ENCODE peak calls at places on chromosomes 12 and 14, in six cellular contexts. Z is foreskin fibroblast, W is mammary epithelial cell, D is OCI-LY7, S is A673, F is left lung. M is an unnamed sample.
A peak's percentile ranks its signal among the peaks of the same experiment; 100 is the strongest.

GRCh38 chr12:109719123-109720022 is 5.7 kb downstream of the FAM222A start:
- DNase-seq in Z (no peak), W (no peak), D (no peak), S (no peak), F (no peak), M (no peak)

GRCh38 chr12:52004042-52004648 is 2.6 kb upstream of the TAMALIN start:
- DNase-seq in Z (peak; percentile 52), W (peak; percentile 40), D (no peak), S (peak; percentile 77), F (peak; percentile 59), M (no peak)

GRCh38 chr14:106842687-106843086 is 1316.3 kb downstream of the TMEM121 start:
- DNase-seq in Z (no peak), W (no peak), D (peak; percentile 10), S (no peak), F (no peak), M (no peak)

GRCh38 chr14:95260537-95261440 is 58.9 kb downstream of the CLMN start:
- DNase-seq in Z (no peak), W (peak; percentile 82), D (no peak), S (peak; percentile 83), F (no peak), M (no peak)

GRCh38 chr12:30725739-30726138 is 29.0 kb downstream of the CAPRIN2 start:
- DNase-seq in Z (peak; percentile 47), W (peak; percentile 57), D (no peak), S (peak; percentile 69), F (no peak), M (no peak)

GRCh38 chr12:53096089-53096741 is 1.3 kb upstream of the IGFBP6 start:
- DNase-seq in Z (peak; percentile 95), W (peak; percentile 48), D (no peak), S (no peak), F (peak; percentile 55), M (no peak)

GRCh38 chr12:18428416-18428815 is 167.1 kb downstream of the PIK3C2G start:
- DNase-seq in Z (no peak), W (peak; percentile 65), D (no peak), S (no peak), F (no peak), M (no peak)

GRCh38 chr14:72775923-72776554 is 117.9 kb downstream of the DPF3 start:
- DNase-seq in Z (no peak), W (no peak), D (no peak), S (no peak), F (no peak), M (no peak)

GRCh38 chr12:130183585-130184370 is 21.5 kb downstream of the FZD10 start:
- DNase-seq in Z (no peak), W (no peak), D (no peak), S (no peak), F (no peak), M (no peak)

GRCh38 chr12:55073043-55074022 is 52.9 kb upstream of the OR9K2 start:
- DNase-seq in Z (peak; percentile 31), W (peak; percentile 36), D (peak; percentile 86), S (peak; percentile 79), F (peak; percentile 63), M (no peak)

GRCh38 chr14:21668377-21668776 is 5.2 kb downstream of the OR4E1 start:
- DNase-seq in Z (no peak), W (peak; percentile 54), D (no peak), S (no peak), F (no peak), M (no peak)

GRCh38 chr12:113119980-113120669 is 15.4 kb downstream of the RASAL1 start:
- DNase-seq in Z (no peak), W (no peak), D (no peak), S (no peak), F (no peak), M (no peak)

GRCh38 chr12:11553871-11554533 is 95.5 kb upstream of the ETV6 start:
- DNase-seq in Z (peak; percentile 38), W (peak; percentile 49), D (peak; percentile 78), S (peak; percentile 79), F (no peak), M (peak; percentile 68)

GRCh38 chr12:87430444-87430843 is 598.8 kb downstream of the C12orf50 start:
- DNase-seq in Z (no peak), W (no peak), D (no peak), S (no peak), F (no peak), M (no peak)

GRCh38 chr12:22272596-22272995 is 61.9 kb downstream of the ST8SIA1 start:
- DNase-seq in Z (no peak), W (no peak), D (no peak), S (no peak), F (no peak), M (no peak)

GRCh38 chr14:48035836-48036235 is 360.4 kb upstream of the MDGA2 start:
- DNase-seq in Z (no peak), W (no peak), D (no peak), S (no peak), F (peak; percentile 62), M (no peak)

GRCh38 chr12:71461787-71462328 is 22.3 kb downstream of the LGR5 start:
- DNase-seq in Z (no peak), W (no peak), D (no peak), S (no peak), F (no peak), M (no peak)

GRCh38 chr12:52217223-52217622 is 15.8 kb upstream of the KRT7 start:
- DNase-seq in Z (no peak), W (peak; percentile 91), D (no peak), S (no peak), F (peak; percentile 87), M (no peak)

GRCh38 chr12:54217774-54218221 is 29.0 kb upstream of the SMUG1 start:
- DNase-seq in Z (no peak), W (no peak), D (peak; percentile 94), S (peak; percentile 74), F (no peak), M (peak; percentile 83)

GRCh38 chr12:60035835-60036234 is 440.0 kb downstream of the SLC16A7 start:
- DNase-seq in Z (peak; percentile 43), W (peak; percentile 27), D (no peak), S (no peak), F (no peak), M (no peak)

DNA sequence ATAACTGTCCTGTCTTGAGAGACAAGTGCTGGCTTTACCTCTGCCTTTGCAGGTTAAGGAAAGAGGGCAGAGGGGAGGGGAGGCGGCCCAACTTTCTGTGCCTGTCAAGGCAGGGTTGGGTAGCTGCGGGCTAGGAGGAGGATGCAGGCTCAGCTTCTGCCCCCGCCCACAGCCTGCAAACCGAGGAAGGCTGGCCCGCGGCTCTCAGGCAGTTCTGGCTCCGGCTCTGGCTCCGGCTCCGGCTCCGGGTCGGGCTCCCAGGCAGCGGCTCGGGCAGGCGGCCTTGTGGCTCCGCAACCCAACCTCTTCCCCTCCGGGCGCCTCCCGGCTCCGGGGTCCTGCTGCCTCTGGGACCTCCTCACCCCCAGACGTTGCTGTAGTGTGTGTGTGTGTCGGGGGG is 92.9 kb downstream of the TMEM30B start:
- DNase-seq in Z (peak; percentile 26), W (no peak), D (no peak), S (no peak), F (no peak), M (peak; percentile 3)
- H3K4me3 ChIP-seq in Z (no peak overlapping the region), W (no peak overlapping the region), D (no peak overlapping the region), S (no peak overlapping the region), F (no peak overlapping the region), M (no peak overlapping the region)

GRCh38 chr14:103001226-103001625 is 56.1 kb downstream of the CDC42BPB start:
- DNase-seq in Z (no peak), W (no peak), D (no peak), S (no peak), F (no peak), M (no peak)

GRCh38 chr14:103003351-103003615 is 54.1 kb downstream of the CDC42BPB start:
- DNase-seq in Z (no peak), W (no peak), D (no peak), S (no peak), F (no peak), M (no peak)

GRCh38 chr14:103003850-103004249 is 53.5 kb downstream of the CDC42BPB start:
- DNase-seq in Z (no peak), W (no peak), D (no peak), S (no peak), F (peak; percentile 20), M (no peak)

GRCh38 chr14:103001651-103002396 is 55.5 kb downstream of the CDC42BPB start:
- DNase-seq in Z (no peak), W (no peak), D (peak; percentile 11), S (no peak), F (no peak), M (no peak)

DNA sequence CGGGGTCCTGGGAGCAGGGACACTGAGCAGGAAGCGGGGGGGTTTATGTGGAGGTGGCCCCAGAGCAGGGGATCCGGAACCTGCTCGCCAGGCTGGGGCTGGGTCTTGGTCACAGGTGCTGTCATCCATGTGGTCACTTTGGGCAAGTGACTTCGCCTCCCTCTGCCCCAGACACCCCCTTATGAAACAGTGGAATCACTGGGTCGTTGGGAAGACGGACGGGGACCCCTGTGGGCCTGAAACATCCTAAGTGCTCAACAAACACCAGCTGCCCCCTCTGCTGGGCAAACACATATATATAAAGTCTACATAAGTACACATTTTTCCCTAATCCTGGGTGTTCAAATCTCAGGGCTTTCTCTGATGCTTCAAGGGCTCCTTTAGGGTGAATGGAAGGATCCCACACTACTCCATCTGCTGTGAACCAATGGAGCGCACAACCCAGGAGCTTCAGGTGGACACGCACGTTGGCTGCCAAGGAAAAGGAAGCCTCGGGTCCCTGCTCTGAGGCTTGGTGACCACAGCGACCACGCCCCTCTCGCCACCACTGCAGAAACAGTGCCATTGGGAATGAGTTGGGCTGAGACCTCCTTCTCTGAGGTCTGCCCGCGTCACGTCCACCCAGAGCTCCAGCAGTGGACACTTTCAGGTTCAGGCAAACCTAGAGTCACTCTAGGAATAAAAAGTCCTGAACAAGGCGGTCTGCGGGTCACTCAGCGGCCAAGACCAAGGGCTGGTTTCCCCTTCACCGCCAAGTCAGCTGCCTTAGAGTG is 54.6 kb downstream of the CDC42BPB start:
- DNase-seq in Z (no peak), W (no peak), D (peak; percentile 51), S (no peak), F (peak; percentile 11), M (no peak)
- TF ChIP-seq CTCF in Z (no peak), W (no peak), D (peak; percentile 65), S (no peak), F (no peak), M (peak; percentile 23)

GRCh38 chr12:75658826-75659823 is 147.7 kb upstream of the KRR1 start:
- DNase-seq in Z (peak; percentile 67), W (peak; percentile 86), D (no peak), S (peak; percentile 73), F (no peak), M (no peak)
- H3K4me3 ChIP-seq in Z (no peak overlapping the region), W (no peak overlapping the region), D (no peak overlapping the region), S (no peak overlapping the region), F (no peak overlapping the region), M (no peak overlapping the region)

DNA sequence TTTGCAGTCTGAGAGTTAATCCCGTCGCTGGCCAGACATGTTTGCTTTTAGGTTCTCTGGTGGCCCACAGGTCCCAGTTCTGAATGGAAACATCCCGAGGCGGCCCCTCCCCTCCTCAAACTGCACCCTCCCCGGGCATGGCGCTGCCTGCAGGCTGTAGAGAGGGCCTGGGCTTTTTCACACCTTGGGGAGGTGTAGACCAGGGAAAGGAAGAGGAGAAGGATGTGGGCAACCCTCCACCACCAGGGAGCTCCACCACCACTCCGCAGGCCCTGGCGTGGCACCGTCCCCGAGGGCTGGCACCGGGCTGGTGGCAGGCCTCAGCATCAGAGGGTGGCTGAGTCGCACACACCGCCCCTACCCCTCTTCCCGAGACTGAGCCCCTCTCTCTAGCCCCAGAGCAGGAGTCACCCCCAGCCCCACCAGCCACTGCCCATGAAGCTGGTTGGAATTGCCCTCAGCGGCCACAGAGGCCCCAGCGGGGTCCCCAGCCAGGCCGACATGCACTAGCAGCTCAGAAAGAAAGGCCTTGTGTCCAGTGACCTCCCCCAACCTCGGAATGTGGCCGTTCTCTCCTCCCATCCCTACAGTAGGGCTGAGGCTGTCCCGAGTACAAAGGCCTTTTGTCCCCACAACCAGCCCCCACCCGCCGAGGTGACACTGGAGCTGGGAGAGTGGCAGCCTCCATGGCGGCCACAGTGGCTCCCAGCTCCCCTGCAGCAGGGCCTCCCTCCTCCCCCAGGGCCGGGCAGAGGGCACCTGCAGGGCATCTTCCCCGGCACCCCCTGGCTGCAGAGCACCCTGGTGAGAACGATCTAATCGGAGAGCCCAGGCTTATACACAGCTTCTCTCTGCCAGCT is 23.5 kb upstream of the INF2 start:
- DNase-seq in Z (no peak), W (peak; percentile 30), D (peak; percentile 64), S (no peak), F (no peak), M (peak; percentile 54)
- TF ChIP-seq CTCF in Z (peak; percentile 10), W (peak; percentile 34), D (peak; percentile 66), S (peak; percentile 47), F (peak; percentile 25), M (peak; percentile 38)